ENCODE peak calls at places on chromosomes 3 and 15, in eight cellular contexts. G is Kasumi-1; Y is dorsolateral prefrontal cortex; I is activated CD8-positive, alpha-beta memory T cell treated with anti-CD3 and anti-CD28 coated beads for 24 hours; H is mammary epithelial cell; J is HT1080; C is Right ventricle myocardium superior; U is G401. M is an unnamed sample.

GRCh38 chr15:52021128-52021671 is 2.2 kb downstream of the MAPK6 start:
- DNase-seq in G (peak), Y (no peak), I (peak), H (peak), J (peak), C (no peak), U (peak), M (peak)

GRCh38 chr15:67924359-67924974 is 84.6 kb upstream of the RNU6-1 start:
- DNase-seq in G (no peak), Y (no peak), I (no peak), H (no peak), J (no peak), C (no peak), U (no peak), M (no peak)

GRCh38 chr15:26892678-26893077 is 25.8 kb downstream of the GABRA5 start:
- DNase-seq in G (no peak), Y (no peak), I (no peak), H (no peak), J (no peak), C (no peak), U (no peak), M (no peak)

GRCh38 chr3:50226888-50227389 is 9.1 kb upstream of the GNAI2 start:
- DNase-seq in G (no peak), Y (peak), I (no peak), H (peak), J (peak), C (no peak), U (peak), M (no peak)

GRCh38 chr3:150911780-150912179 is 6.5 kb upstream of the MINDY4B start:
- DNase-seq in G (peak), Y (no peak), I (no peak), H (no peak), J (no peak), C (no peak), U (peak), M (no peak)

GRCh38 chr3:195548046-195548445 is 4.9 kb upstream of the PPP1R2 start:
- DNase-seq in G (no peak), Y (no peak), I (no peak), H (no peak), J (no peak), C (no peak), U (no peak), M (no peak)

GRCh38 chr3:122415104-122415744 is 638 bp downstream of the WDR5B start:
- DNase-seq in G (no peak), Y (no peak), I (no peak), H (peak), J (peak), C (no peak), U (peak), M (no peak)

GRCh38 chr3:11391172-11391879 is 119.1 kb downstream of the ATG7 start:
- DNase-seq in G (no peak), Y (no peak), I (no peak), H (no peak), J (no peak), C (no peak), U (peak), M (peak)

GRCh38 chr3:39154323-39155021 is 1.1 kb upstream of the CSRNP1 start:
- DNase-seq in G (no peak), Y (no peak), I (peak), H (no peak), J (no peak), C (no peak), U (peak), M (peak)

GRCh38 chr3:100975714-100976113 is 17.5 kb downstream of the ABI3BP start:
- DNase-seq in G (no peak), Y (no peak), I (no peak), H (no peak), J (no peak), C (no peak), U (no peak), M (no peak)

GRCh38 chr3:26460975-26461374 is 161.6 kb upstream of the LRRC3B start:
- DNase-seq in G (no peak), Y (no peak), I (no peak), H (no peak), J (no peak), C (no peak), U (peak), M (no peak)

GRCh38 chr3:13110678-13111116 is 37.5 kb upstream of the IQSEC1 start:
- DNase-seq in G (no peak), Y (no peak), I (no peak), H (peak), J (peak), C (no peak), U (no peak), M (no peak)

GRCh38 chr3:152071924-152072323 is 196.8 kb upstream of the MBNL1 start:
- DNase-seq in G (peak), Y (no peak), I (no peak), H (peak), J (peak), C (no peak), U (peak), M (no peak)

M was measured in head of caudate nucleus.